ENCODE peak calls at places on chromosomes 16 and 17, in four cellular contexts. N is H9, D is IMR-90, Q is H1. O is an unnamed sample.
A peak's percentile ranks its signal among the peaks of the same experiment; 100 is the strongest.

GRCh38 chr17:46975287-46975686 is 3.8 kb downstream of the RPRML start:
- DNase-seq in Q (no peak), N (no peak), D (no peak), O (no peak)

GRCh38 chr17:310111-311010 is 42.2 kb downstream of the RPH3AL start:
- DNase-seq in N (no peak), D (no peak), Q (no peak), O (no peak)

GRCh38 chr17:1362065-1362848 is 37.8 kb downstream of the YWHAE start:
- DNase-seq in D (no peak), Q (no peak), N (no peak), O (no peak)

GRCh38 chr17:61454095-61454931 is 2.1 kb downstream of the TBX4 start:
- DNase-seq in D (no peak), N (peak; percentile 67), Q (no peak), O (no peak)

GRCh38 chr17:40341808-40342574 is 22.5 kb downstream of the GJD3 start:
- DNase-seq in N (peak; percentile 65), Q (no peak), D (peak; percentile 50), O (peak; percentile 89)

GRCh38 chr17:31700973-31701372 is 158.1 kb downstream of the COPRS start:
- DNase-seq in D (no peak), Q (no peak), N (no peak), O (no peak)

GRCh38 chr16:79163666-79164377 is 436.7 kb downstream of the MAF start:
- DNase-seq in Q (no peak), D (no peak), N (no peak), O (no peak)

GRCh38 chr17:45424769-45425124 is 7.9 kb downstream of the ARHGAP27 start:
- DNase-seq in D (no peak), N (no peak), Q (no peak), O (no peak)

GRCh38 chr16:29748077-29748759 is 2.4 kb upstream of the C16orf54 start:
- DNase-seq in N (no peak), D (no peak), Q (no peak), O (peak; percentile 26)

GRCh38 chr17:15921640-15922039 is 23.3 kb upstream of the ADORA2B start:
- DNase-seq in N (no peak), Q (no peak), D (no peak), O (no peak)

GRCh38 chr17:79864147-79864546 is 24.9 kb upstream of the CBX4 start:
- DNase-seq in Q (no peak), D (no peak), N (no peak), O (no peak)

GRCh38 chr17:30323895-30324319 is 9.9 kb downstream of the TMIGD1 start:
- DNase-seq in Q (no peak), D (no peak), N (no peak), O (no peak)

GRCh38 chr16:6732166-6732565 is 600.5 kb upstream of the RBFOX1 start:
- DNase-seq in Q (no peak), D (no peak), N (peak; percentile 28), O (peak; percentile 17)

GRCh38 chr16:49491111-49491670 is 117.6 kb downstream of the C16orf78 start:
- DNase-seq in D (no peak), Q (no peak), N (no peak), O (peak; percentile 23)

GRCh38 chr17:79052131-79052530 is 22.5 kb upstream of the ENGASE start:
- DNase-seq in Q (no peak), N (no peak), D (no peak), O (no peak)

GRCh38 chr16:27529962-27530361 is 19.8 kb downstream of the GTF3C1 start:
- DNase-seq in D (peak; percentile 82), N (no peak), Q (no peak), O (no peak)

GRCh38 chr16:53872248-53873221 is 168.6 kb downstream of the FTO start:
- DNase-seq in Q (no peak), D (peak; percentile 93), N (no peak), O (no peak)

GRCh38 chr17:81035389-81036127 is 607 bp downstream of the BAIAP2 start:
- DNase-seq in Q (no peak), D (no peak), N (no peak), O (no peak)

GRCh38 chr16:57385083-57385482 is 12.8 kb downstream of the CX3CL1 start:
- DNase-seq in D (no peak), N (no peak), Q (no peak), O (no peak)
- H2AK5ac ChIP-seq in D (no peak overlapping the region), N (no peak overlapping the region), Q (no peak overlapping the region), O (no peak overlapping the region)

DNA sequence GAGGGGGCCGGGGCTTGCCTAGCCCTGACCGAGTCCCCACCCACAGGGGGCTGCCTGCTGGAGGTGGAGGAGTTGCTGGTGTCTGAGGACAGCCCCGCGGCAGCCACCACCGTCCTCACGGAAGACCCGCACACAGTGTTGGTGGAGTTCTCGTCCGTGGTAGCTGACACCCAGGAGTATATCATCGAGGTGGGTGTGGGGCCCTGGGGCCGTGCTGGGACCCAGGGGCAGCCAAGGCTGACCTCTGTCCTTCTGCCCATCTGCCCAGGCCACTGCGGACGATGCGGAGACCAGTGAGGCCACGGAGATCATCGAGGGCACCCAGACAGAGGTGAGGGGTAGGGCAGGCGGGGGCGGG is 1.5 kb upstream of the DNASE1L2 start:
- DNase-seq in D (no peak), Q (no peak), N (no peak), O (no peak)
- H3K56ac ChIP-seq in D (no peak overlapping the region), Q (no peak overlapping the region), N (no peak overlapping the region), O (no peak overlapping the region)

GRCh38 chr17:27577884-27578717 is 52.9 kb upstream of the LGALS9 start:
- DNase-seq in N (no peak), Q (no peak), D (peak; percentile 73), O (peak; percentile 85)
- H3K4me1 ChIP-seq in N (peaks cover 16% of the 10 kb centered on the region), Q (peaks cover 2% of the 10 kb centered on the region), D (peaks cover 51% of the 10 kb centered on the region), O (peaks cover 40% of the 10 kb centered on the region)

GRCh38 chr16:85868495-85868894 is 30.5 kb upstream of the IRF8 start:
- DNase-seq in Q (no peak), D (no peak), N (no peak), O (no peak)
- H2AK5ac ChIP-seq in Q (peak overlapping the region; percentile 61), D (no peak overlapping the region), N (no peak overlapping the region), O (no peak overlapping the region)

GRCh38 chr16:13992976-13993375 is 73.0 kb downstream of the ERCC4 start:
- DNase-seq in D (no peak), Q (no peak), N (no peak), O (no peak)

GRCh38 chr16:13988038-13988437 is 68.1 kb downstream of the ERCC4 start:
- DNase-seq in Q (no peak), D (no peak), N (no peak), O (no peak)

GRCh38 chr16:13995194-13995593 is 75.2 kb downstream of the ERCC4 start:
- DNase-seq in Q (no peak), D (no peak), N (no peak), O (no peak)

GRCh38 chr16:13994239-13995106 is 74.5 kb downstream of the ERCC4 start:
- DNase-seq in Q (no peak), D (peak; percentile 2), N (no peak), O (no peak)

GRCh38 chr16:13992322-13992721 is 72.4 kb downstream of the ERCC4 start:
- DNase-seq in Q (no peak), D (no peak), N (no peak), O (no peak)
- H3K56ac ChIP-seq in Q (no peak overlapping the region), D (no peak overlapping the region), N (no peak overlapping the region), O (no peak overlapping the region)

GRCh38 chr16:4322121-4323035 is 6.5 kb downstream of the GLIS2 start:
- DNase-seq in D (no peak), Q (no peak), N (no peak), O (no peak)

GRCh38 chr16:4321286-4322120 is 5.6 kb downstream of the GLIS2 start:
- DNase-seq in Q (no peak), D (no peak), N (no peak), O (no peak)

GRCh38 chr16:4319454-4319853 is 3.6 kb downstream of the GLIS2 start:
- DNase-seq in D (no peak), Q (no peak), N (no peak), O (no peak)

GRCh38 chr16:4320030-4320429 is 4.2 kb downstream of the GLIS2 start:
- DNase-seq in D (no peak), Q (no peak), N (no peak), O (no peak)

DNA sequence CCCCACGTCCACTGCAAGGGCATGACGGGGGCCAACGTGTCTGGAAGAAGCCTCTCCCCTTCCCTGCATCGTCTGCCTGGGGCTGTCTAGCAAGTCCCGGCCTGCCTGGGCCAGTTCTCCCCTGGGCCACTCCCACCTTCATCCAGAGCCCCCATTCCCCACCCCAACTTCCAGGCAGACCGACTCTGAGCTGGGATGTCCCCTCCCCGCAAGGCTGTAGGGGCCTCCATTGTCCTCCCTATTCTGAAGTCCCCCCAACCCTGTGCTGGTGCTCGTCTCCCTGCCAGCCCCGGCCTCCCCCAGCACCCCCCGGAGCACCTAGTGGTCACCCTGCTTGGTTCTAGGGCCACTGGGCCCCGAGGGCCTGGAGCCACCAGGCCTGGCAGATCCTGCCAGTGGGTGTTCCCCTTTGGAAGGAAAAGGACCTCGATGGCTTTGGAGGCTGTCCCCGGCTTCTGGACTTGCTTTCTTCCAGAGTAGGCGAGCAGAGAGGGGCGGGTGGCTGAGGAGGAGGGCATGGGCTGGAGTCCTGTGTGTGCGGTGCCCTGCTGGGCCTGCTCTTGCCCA is 4.8 kb downstream of the GLIS2 start:
- DNase-seq in N (no peak), D (no peak), Q (no peak), O (no peak)
- H3K4me1 ChIP-seq in N (peaks cover 6% of the 10 kb centered on the region), D (peaks cover 30% of the 10 kb centered on the region), Q (peaks cover 38% of the 10 kb centered on the region), O (peaks cover 4% of the 10 kb centered on the region)